ENCODE peak calls at places on chromosomes 12 and 14, in five cellular contexts. H is uterus, R is neural progenitor cell, U is AG04450, G is lung. X is an unnamed sample. For H3K27me3, the result is how much of the 10 kb centered on the place peaks cover.

GRCh38 chr12:57489157-57489641 is 1.3 kb downstream of the MARS1 start:
- DNase-seq in H (no peak), R (no peak), U (no peak), G (no peak), X (no peak)

GRCh38 chr14:104797112-104798044 is 1.8 kb upstream of the AKT1 start:
- DNase-seq in H (no peak), R (peak), U (no peak), G (no peak), X (no peak)

GRCh38 chr12:127083028-127083949 is 1183.7 kb upstream of the TMEM132C start:
- DNase-seq in H (no peak), R (peak), U (peak), G (no peak), X (no peak)

GRCh38 chr12:56479625-56480024 is 8.3 kb downstream of the GLS2 start:
- DNase-seq in H (no peak), R (no peak), U (no peak), G (no peak), X (no peak)

GRCh38 chr14:104085032-104085888 is at the start of gene ASPG:
- DNase-seq in H (peak), R (peak), U (no peak), G (no peak), X (peak)

GRCh38 chr14:90630407-90630806 is 185.8 kb downstream of the TTC7B start:
- DNase-seq in H (no peak), R (no peak), U (no peak), G (peak), X (no peak)

GRCh38 chr12:132151145-132151765 is 7.0 kb downstream of the NOC4L start:
- DNase-seq in H (no peak), R (no peak), U (no peak), G (no peak), X (peak)

GRCh38 chr12:111741235-111741812 is 25.4 kb upstream of the ALDH2 start:
- DNase-seq in H (no peak), R (no peak), U (no peak), G (no peak), X (no peak)

GRCh38 chr12:64457466-64457865 is 5.5 kb downstream of the TBK1 start:
- DNase-seq in H (no peak), R (no peak), U (no peak), G (no peak), X (no peak)

GRCh38 chr14:50531595-50532501 is 521 bp downstream of the MAP4K5 start:
- DNase-seq in H (peak), R (peak), U (no peak), G (peak), X (peak)

GRCh38 chr12:131459666-131460365 is 251.1 kb upstream of the SFSWAP start:
- DNase-seq in H (no peak), R (no peak), U (no peak), G (no peak), X (no peak)

GRCh38 chr14:86541969-86542368 is 1012.0 kb downstream of the FLRT2 start:
- DNase-seq in H (no peak), R (no peak), U (no peak), G (no peak), X (no peak)

GRCh38 chr12:88052686-88053085 is 23.5 kb upstream of the C12orf50 start:
- DNase-seq in H (no peak), R (peak), U (peak), G (no peak), X (no peak)

GRCh38 chr14:103071544-103072251 is 12.3 kb upstream of the LBHD2 start:
- DNase-seq in H (no peak), R (peak), U (no peak), G (no peak), X (no peak)

GRCh38 chr14:103073367-103073875 is 10.6 kb upstream of the LBHD2 start:
- DNase-seq in H (no peak), R (no peak), U (no peak), G (no peak), X (peak)

GRCh38 chr14:103073876-103074698 is 9.9 kb upstream of the LBHD2 start:
- DNase-seq in H (no peak), R (no peak), U (no peak), G (no peak), X (peak)

GRCh38 chr14:103072595-103073366 is 11.2 kb upstream of the LBHD2 start:
- DNase-seq in H (no peak), R (no peak), U (no peak), G (no peak), X (no peak)

DNA sequence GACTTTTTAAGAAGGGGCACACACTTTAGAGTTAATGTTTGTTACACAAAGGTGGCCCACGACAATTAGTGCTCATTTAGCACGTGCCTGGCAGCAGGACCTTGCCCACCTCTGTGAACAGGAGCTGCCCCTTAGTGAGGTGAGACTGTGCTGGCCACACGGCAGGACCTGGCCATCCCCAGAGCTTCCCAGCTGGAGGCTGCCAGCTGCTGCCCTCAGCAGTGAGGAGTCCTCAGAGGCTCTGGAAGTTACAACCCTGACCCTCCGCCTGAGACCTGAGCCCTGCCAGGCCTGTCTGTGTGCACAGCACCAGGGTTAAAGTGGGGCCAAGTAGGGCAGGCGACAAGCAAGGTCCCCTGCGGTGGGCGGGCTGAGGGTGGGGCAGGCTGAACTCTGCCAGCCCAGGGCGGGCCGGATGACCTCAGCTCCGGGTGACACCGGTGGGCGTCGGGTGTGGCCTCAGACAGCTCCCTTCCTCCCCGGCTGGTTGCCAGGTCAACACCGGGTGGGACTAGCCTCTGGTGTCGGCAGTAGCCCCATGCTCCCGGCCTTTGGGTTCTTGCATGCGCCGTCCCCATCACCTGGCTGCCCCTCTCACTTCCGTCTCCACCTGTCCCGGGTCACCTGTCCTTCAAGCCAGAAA is 9.2 kb upstream of the LBHD2 start:
- DNase-seq in H (peak), R (no peak), U (no peak), G (peak), X (peak)
- H3K27me3 ChIP-seq in H (under half), R (under half), U (under half), G (under half), X (under half)

GRCh38 chr12:6951551-6952120 is 480 bp downstream of the PTPN6 start:
- DNase-seq in H (no peak), R (no peak), U (no peak), G (no peak), X (peak)

GRCh38 chr12:6953417-6954315 is 2.5 kb downstream of the PTPN6 start:
- DNase-seq in H (no peak), R (no peak), U (no peak), G (peak), X (peak)

GRCh38 chr12:6950944-6951540 is at the start of gene PTPN6:
- DNase-seq in H (no peak), R (no peak), U (no peak), G (peak), X (peak)

GRCh38 chr12:6952860-6953416 is 1.8 kb downstream of the PTPN6 start:
- DNase-seq in H (no peak), R (no peak), U (no peak), G (no peak), X (peak)

GRCh38 chr12:6952121-6952859 is 1.1 kb downstream of the PTPN6 start:
- DNase-seq in H (no peak), R (no peak), U (no peak), G (no peak), X (peak)
- H3K27ac ChIP-seq in H (no peak), R (no peak), U (no peak), G (peak), X (no peak)

GRCh38 chr14:36582874-36583241 is 444 bp upstream of the NKX2-8 start:
- DNase-seq in H (no peak), R (peak), U (no peak), G (no peak), X (no peak)
- H3K27me3 ChIP-seq in H (under half), R (half or more), U (half or more), G (under half), X (under half)

GRCh38 chr12:108637222-108637621 is 3.5 kb upstream of the SELPLG start:
- DNase-seq in H (no peak), R (no peak), U (no peak), G (no peak), X (no peak)
- H3K27ac ChIP-seq in H (no peak), R (no peak), U (no peak), G (no peak), X (no peak)

GRCh38 chr12:94010307-94010706 is 138.1 kb upstream of the PLXNC1 start:
- DNase-seq in H (no peak), R (peak), U (no peak), G (no peak), X (no peak)

GRCh38 chr12:94012508-94013044 is 135.8 kb upstream of the PLXNC1 start:
- DNase-seq in H (no peak), R (no peak), U (no peak), G (no peak), X (no peak)
- H3K27me3 ChIP-seq in H (under half), R (under half), U (under half), G (under half), X (under half)

GRCh38 chr12:116684891-116685290 is 53.0 kb downstream of the SPRING1 start:
- DNase-seq in H (no peak), R (no peak), U (no peak), G (no peak), X (no peak)
- H3K27ac ChIP-seq in H (no peak), R (no peak), U (no peak), G (no peak), X (no peak)

GRCh38 chr14:36646664-36647416 is 14.8 kb upstream of the PAX9 start:
- DNase-seq in H (no peak), R (peak), U (no peak), G (no peak), X (peak)

GRCh38 chr14:36647417-36647826 is 14.2 kb upstream of the PAX9 start:
- DNase-seq in H (no peak), R (peak), U (no peak), G (no peak), X (peak)

GRCh38 chr14:36649872-36650650 is 11.6 kb upstream of the PAX9 start:
- DNase-seq in H (no peak), R (no peak), U (no peak), G (no peak), X (no peak)

GRCh38 chr14:36652542-36653201 is 9.0 kb upstream of the PAX9 start:
- DNase-seq in H (no peak), R (no peak), U (no peak), G (no peak), X (no peak)

DNA sequence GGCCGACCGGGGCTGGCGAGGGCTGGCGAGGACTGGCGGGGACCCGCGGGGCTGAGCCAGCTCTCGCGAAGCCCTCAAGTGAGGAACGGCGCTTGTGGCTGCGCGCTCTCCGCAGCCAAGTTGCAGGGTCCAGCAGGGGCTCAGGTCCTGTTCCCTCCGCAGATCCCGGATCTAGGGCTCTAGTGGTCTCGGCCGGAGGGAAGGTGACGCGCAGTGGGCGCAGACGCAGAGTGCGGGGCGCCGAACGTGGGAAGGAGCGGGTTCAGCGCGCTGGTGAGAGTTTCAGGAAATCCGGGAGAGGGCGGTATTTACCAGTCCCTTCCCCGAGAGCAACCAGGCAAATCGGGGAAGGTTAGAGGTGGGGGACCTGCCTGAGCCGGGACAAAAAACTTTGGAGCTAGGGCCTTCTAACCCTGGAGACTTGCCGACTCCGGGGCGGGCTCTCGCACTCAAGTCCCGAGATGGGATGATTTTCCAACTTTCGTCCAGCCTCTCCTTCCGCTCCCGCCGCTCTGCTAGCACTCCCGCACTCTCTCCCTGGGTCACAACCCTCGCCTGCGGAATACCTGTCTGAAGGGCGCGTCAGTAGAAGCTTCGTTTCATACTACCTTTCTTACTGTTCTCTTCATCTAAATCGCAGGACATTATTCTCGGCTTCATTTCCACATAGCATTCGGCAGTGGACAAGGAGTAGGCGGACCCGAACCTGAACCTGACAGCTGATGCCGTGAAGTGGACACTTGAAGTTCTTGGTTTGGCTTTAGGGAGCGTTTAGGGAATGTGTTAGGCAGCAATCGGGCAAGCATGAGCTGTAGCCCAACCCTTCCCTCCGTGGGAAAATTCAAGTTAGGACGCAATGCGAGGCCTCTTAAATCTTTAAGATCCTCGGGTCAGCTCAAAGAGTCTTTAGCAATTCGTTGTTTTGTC is 13.6 kb upstream of the PAX9 start:
- DNase-seq in H (no peak), R (peak), U (no peak), G (no peak), X (peak)
- H3K27me3 ChIP-seq in H (under half), R (half or more), U (half or more), G (under half), X (under half)